ENCODE peak calls at places on chromosomes 5 and 9, in eight cellular contexts. B is K562, K is MM.1S, W is AG04450, E is dorsolateral prefrontal cortex, X is PC-3, F is ovary, V is lower lobe of right lung. Y is an unnamed sample.

GRCh38 chr5:160442824-160443431 is 21.3 kb downstream of the PTTG1 start:
- DNase-seq in B (no peak), K (peak; percentile 32), W (no peak), E (no peak), X (no peak), F (no peak), V (no peak), Y (no peak)

GRCh38 chr5:35337332-35338168 is 107.3 kb upstream of the PRLR start:
- DNase-seq in B (no peak), K (no peak), W (no peak), E (no peak), X (no peak), F (no peak), V (no peak), Y (no peak)

GRCh38 chr9:29214702-29215248 is 1641.5 kb upstream of the C9orf72 start:
- DNase-seq in B (no peak), K (no peak), W (no peak), E (no peak), X (no peak), F (no peak), V (no peak), Y (no peak)

GRCh38 chr5:19986036-19986619 is 1.9 kb downstream of the CDH18 start:
- DNase-seq in B (no peak), K (no peak), W (no peak), E (no peak), X (no peak), F (no peak), V (no peak), Y (no peak)

GRCh38 chr5:150522504-150523464 is 14.9 kb downstream of the NDST1 start:
- DNase-seq in B (no peak), K (no peak), W (no peak), E (no peak), X (no peak), F (no peak), V (peak; percentile 73), Y (no peak)

GRCh38 chr9:19286634-19287188 is 56.2 kb downstream of the DENND4C start:
- DNase-seq in B (no peak), K (no peak), W (no peak), E (no peak), X (peak; percentile 48), F (no peak), V (no peak), Y (no peak)

GRCh38 chr9:116605904-116606341 is 81.2 kb upstream of the TRIM32 start:
- DNase-seq in B (no peak), K (no peak), W (no peak), E (no peak), X (no peak), F (peak; percentile 47), V (no peak), Y (no peak)

GRCh38 chr5:171285465-171285864 is 23.6 kb upstream of the TLX3 start:
- DNase-seq in B (no peak), K (no peak), W (no peak), E (no peak), X (no peak), F (no peak), V (no peak), Y (no peak)

GRCh38 chr5:179825655-179826182 is 5.0 kb downstream of the SQSTM1 start:
- DNase-seq in B (peak; percentile 7), K (no peak), W (no peak), E (no peak), X (no peak), F (no peak), V (no peak), Y (peak; percentile 60)

GRCh38 chr9:124660341-124660801 is 110.7 kb downstream of the NR6A1 start:
- DNase-seq in B (no peak), K (no peak), W (no peak), E (peak; percentile 61), X (peak; percentile 23), F (no peak), V (no peak), Y (no peak)

GRCh38 chr9:127854169-127854833 is at the start of gene ENG:
- DNase-seq in B (no peak), K (no peak), W (no peak), E (no peak), X (no peak), F (peak; percentile 86), V (peak; percentile 84), Y (peak; percentile 90)

GRCh38 chr9:129673602-129674001 is 8.2 kb downstream of the PRRX2 start:
- DNase-seq in B (no peak), K (no peak), W (no peak), E (no peak), X (no peak), F (no peak), V (no peak), Y (no peak)

GRCh38 chr9:72471096-72471495 is 50.3 kb upstream of the TMC1 start:
- DNase-seq in B (no peak), K (no peak), W (no peak), E (no peak), X (no peak), F (no peak), V (no peak), Y (no peak)

GRCh38 chr9:70470050-70471015 is 55.9 kb upstream of the KLF9 start:
- DNase-seq in B (no peak), K (no peak), W (no peak), E (no peak), X (no peak), F (no peak), V (no peak), Y (no peak)

GRCh38 chr9:98215266-98215665 is 22.8 kb upstream of the CORO2A start:
- DNase-seq in B (no peak), K (no peak), W (no peak), E (no peak), X (no peak), F (no peak), V (no peak), Y (no peak)

GRCh38 chr9:94826644-94827410 is 100.3 kb downstream of the AOPEP start:
- DNase-seq in B (no peak), K (no peak), W (no peak), E (no peak), X (no peak), F (no peak), V (no peak), Y (no peak)

GRCh38 chr5:93587919-93588585 is 5.0 kb downstream of the NR2F1 start:
- DNase-seq in B (no peak), K (no peak), W (no peak), E (no peak), X (no peak), F (no peak), V (no peak), Y (peak; percentile 59)

GRCh38 chr5:172274951-172275753 is 8.4 kb downstream of the UBTD2 start:
- DNase-seq in B (no peak), K (no peak), W (no peak), E (no peak), X (no peak), F (no peak), V (no peak), Y (no peak)

GRCh38 chr5:100904259-100904822 is 1.3 kb upstream of the ST8SIA4 start:
- DNase-seq in B (no peak), K (peak; percentile 76), W (no peak), E (no peak), X (no peak), F (no peak), V (peak; percentile 44), Y (peak; percentile 63)

DNA sequence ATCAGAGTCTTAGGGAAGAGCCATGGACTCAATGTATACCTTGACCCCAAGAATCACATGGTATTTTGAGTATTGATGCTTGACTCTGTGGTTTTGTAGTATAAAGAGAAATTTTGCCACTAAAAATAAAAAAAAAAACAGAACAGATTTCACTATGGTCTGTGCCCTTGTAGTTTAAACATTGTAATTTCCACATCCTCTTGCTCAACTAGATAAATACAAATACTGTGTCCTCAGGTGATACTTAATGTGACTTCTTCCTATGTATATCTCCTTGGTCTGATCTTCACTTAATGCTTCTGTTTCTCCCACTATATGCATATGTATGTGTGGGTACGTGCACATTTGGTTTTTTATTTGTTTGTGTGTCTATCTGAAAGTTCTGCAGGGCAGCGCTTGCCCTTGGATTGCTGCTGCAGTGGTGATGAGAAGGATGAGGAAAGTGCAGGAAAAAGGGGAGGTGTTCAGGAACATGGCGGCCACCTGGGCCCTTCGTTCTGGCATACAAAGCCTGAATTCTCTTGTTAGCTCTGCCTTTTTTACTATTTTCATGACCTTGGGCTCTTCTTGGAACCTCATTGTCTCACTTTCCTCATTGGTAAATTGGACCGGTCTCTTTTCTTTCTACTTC is 222.2 kb downstream of the MAST4 start:
- DNase-seq in B (no peak), K (no peak), W (no peak), E (no peak), X (no peak), F (no peak), V (no peak), Y (no peak)
- H3K27ac ChIP-seq in B (no peak overlapping the region), K (no peak overlapping the region), W (no peak overlapping the region), E (no peak overlapping the region), X (no peak overlapping the region), F (no peak overlapping the region), V (no peak overlapping the region), Y (no peak overlapping the region)

DNA sequence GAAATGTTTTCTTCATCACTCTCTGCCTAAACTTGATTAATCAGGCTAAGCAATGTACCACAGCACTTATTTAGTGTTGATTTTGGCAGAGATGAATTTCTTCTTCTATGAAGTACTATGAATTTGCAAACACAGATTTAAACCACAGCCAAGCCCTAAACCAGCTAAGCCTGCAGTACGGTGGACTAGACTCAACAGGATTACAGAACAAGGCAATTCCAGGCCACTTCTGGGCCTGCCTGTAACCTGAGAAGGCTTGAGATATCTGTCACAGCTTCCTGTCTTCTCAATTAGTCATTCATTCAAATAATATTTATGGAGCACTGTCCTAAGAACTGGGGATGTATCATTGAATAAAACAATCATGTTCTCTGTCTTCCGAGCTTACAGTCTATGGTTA is 32.4 kb upstream of the CAST start:
- DNase-seq in B (no peak), K (no peak), W (no peak), E (no peak), X (peak; percentile 90), F (no peak), V (no peak), Y (no peak)
- H3K27ac ChIP-seq in B (no peak overlapping the region), K (no peak overlapping the region), W (no peak overlapping the region), E (no peak overlapping the region), X (peak overlapping the region; percentile 96), F (no peak overlapping the region), V (peak overlapping the region; percentile 6), Y (no peak overlapping the region)

DNA sequence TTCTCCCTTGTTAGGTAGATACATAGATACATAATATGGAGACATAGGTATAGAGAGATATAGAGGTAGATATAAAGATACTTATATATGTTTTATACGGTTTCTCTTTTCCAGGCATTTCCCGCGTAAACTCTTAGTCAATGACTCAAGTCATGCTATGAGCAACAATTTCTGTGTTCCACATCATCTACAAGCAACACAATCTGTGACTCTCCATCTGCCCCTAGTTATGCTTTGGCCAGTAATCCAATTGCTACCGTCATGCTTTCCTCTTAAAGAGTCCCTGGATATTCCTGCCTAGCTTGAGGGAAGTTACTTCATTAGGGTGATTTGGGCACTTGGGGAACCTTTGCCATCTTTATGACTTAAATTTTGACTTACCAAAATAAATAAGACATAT is 129.0 kb upstream of the ADAMTS16 start:
- DNase-seq in B (no peak), K (no peak), W (no peak), E (no peak), X (no peak), F (no peak), V (no peak), Y (no peak)
- H3K27ac ChIP-seq in B (no peak overlapping the region), K (no peak overlapping the region), W (no peak overlapping the region), E (no peak overlapping the region), X (no peak overlapping the region), F (no peak overlapping the region), V (no peak overlapping the region), Y (no peak overlapping the region)

DNA sequence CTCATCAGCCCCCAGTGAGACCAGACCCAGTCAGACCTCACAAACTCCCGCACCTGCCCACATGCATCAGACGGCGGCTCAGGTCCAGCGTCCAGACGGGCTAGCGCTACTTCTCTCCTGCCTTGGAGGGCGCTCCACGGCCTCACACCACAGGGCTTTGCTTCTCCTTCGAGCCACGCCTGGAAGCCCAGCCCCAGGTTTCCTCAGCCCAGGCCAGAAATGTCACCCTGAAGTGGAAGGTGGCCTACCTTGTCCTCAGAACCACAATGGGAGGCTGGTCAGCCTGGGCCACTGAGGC is 2.8 kb downstream of the NACC2 start:
- DNase-seq in B (no peak), K (no peak), W (no peak), E (no peak), X (no peak), F (no peak), V (no peak), Y (no peak)
- H3K27ac ChIP-seq in B (peak overlapping the region; percentile 13), K (no peak overlapping the region), W (no peak overlapping the region), E (peak overlapping the region; percentile 94), X (no peak overlapping the region), F (no peak overlapping the region), V (no peak overlapping the region), Y (peak overlapping the region; percentile 98)